ENCODE peak calls at places on chromosomes 6 and 20, in four cellular contexts. One of them, this sample, is unnamed.

GRCh38 chr6:3455121-3455489 is 1.7 kb downstream of the SLC22A23 start:
- DNase-seq in SK-N-SH: no peak
- DNase-seq in GM12878: no peak
- DNase-seq in H1: no peak
- DNase-seq in this sample: peak

GRCh38 chr6:95973976-95974375 is 41.8 kb upstream of the FUT9 start:
- DNase-seq in GM12878: no peak
- DNase-seq in H1: no peak
- DNase-seq in SK-N-SH: no peak
- DNase-seq in this sample: no peak

GRCh38 chr20:4866429-4866828 is 134.9 kb downstream of the SLC23A2 start:
- DNase-seq in GM12878: no peak
- DNase-seq in H1: no peak
- DNase-seq in SK-N-SH: no peak
- DNase-seq in this sample: no peak

GRCh38 chr20:63206878-63207277 is 9.1 kb downstream of the YTHDF1 start:
- DNase-seq in SK-N-SH: no peak
- DNase-seq in GM12878: no peak
- DNase-seq in H1: no peak
- DNase-seq in this sample: no peak

GRCh38 chr6:100595456-100595855 is 130.7 kb upstream of the SIM1 start:
- DNase-seq in SK-N-SH: no peak
- DNase-seq in H1: no peak
- DNase-seq in GM12878: no peak
- DNase-seq in this sample: no peak

GRCh38 chr6:142551145-142551811 is 249.5 kb downstream of the ADGRG6 start:
- DNase-seq in GM12878: no peak
- DNase-seq in H1: no peak
- DNase-seq in SK-N-SH: no peak
- DNase-seq in this sample: no peak

GRCh38 chr20:47546184-47547033 is 44.7 kb downstream of the NCOA3 start:
- DNase-seq in GM12878: no peak
- DNase-seq in SK-N-SH: no peak
- DNase-seq in H1: no peak
- DNase-seq in this sample: no peak

GRCh38 chr6:138563650-138564049 is 64.4 kb upstream of the NHSL1 start:
- DNase-seq in H1: no peak
- DNase-seq in GM12878: no peak
- DNase-seq in SK-N-SH: no peak
- DNase-seq in this sample: no peak

GRCh38 chr6:39309942-39310531 is 4.2 kb downstream of the KCNK17 start:
- DNase-seq in SK-N-SH: peak
- DNase-seq in GM12878: no peak
- DNase-seq in H1: peak
- DNase-seq in this sample: peak

GRCh38 chr20:23039885-23040508 is 4.9 kb downstream of the SSTR4 start:
- DNase-seq in GM12878: no peak
- DNase-seq in SK-N-SH: no peak
- DNase-seq in H1: no peak
- DNase-seq in this sample: no peak

GRCh38 chr20:13800728-13801134 is 15.9 kb downstream of the NDUFAF5 start:
- DNase-seq in GM12878: no peak
- DNase-seq in H1: no peak
- DNase-seq in SK-N-SH: peak
- DNase-seq in this sample: no peak

GRCh38 chr6:3737831-3738210 is 13.7 kb downstream of the PXDC1 start:
- DNase-seq in H1: no peak
- DNase-seq in SK-N-SH: no peak
- DNase-seq in GM12878: no peak
- DNase-seq in this sample: no peak

GRCh38 chr6:116289876-116290275 is 10.1 kb upstream of the TSPYL1 start:
- DNase-seq in SK-N-SH: no peak
- DNase-seq in H1: no peak
- DNase-seq in GM12878: no peak
- DNase-seq in this sample: no peak

GRCh38 chr6:2899596-2899995 is 3.5 kb downstream of the SERPINB9 start:
- DNase-seq in GM12878: no peak
- DNase-seq in SK-N-SH: no peak
- DNase-seq in H1: no peak
- DNase-seq in this sample: no peak

GRCh38 chr6:112337209-112337638 is 9.9 kb upstream of the RFPL4B start:
- DNase-seq in SK-N-SH: peak
- DNase-seq in GM12878: no peak
- DNase-seq in H1: peak
- DNase-seq in this sample: no peak

DNA sequence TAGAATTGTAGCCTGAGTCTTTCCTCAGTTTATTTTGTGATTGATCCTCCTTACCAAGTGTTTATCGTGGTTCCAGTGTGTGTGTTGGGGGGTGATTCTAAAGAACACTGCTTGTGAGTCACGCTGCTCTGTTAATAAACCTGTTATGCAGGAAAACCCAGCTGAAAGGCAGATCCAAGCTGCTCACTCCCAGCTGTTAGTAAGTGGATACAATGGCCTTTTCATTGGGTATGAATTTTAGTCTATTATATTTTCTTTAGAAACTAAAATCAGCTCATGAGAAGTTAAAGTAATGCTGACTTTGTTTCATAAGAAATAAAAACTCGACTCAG is 12.2 kb upstream of the DSTN start:
- DNase-seq in GM12878: no peak
- DNase-seq in SK-N-SH: no peak
- DNase-seq in H1: no peak
- DNase-seq in this sample: no peak
- TF ChIP-seq YY1 in GM12878: no peak
- TF ChIP-seq YY1 in SK-N-SH: no peak
- TF ChIP-seq YY1 in H1: no peak
- TF ChIP-seq YY1 in this sample: no peak

DNA sequence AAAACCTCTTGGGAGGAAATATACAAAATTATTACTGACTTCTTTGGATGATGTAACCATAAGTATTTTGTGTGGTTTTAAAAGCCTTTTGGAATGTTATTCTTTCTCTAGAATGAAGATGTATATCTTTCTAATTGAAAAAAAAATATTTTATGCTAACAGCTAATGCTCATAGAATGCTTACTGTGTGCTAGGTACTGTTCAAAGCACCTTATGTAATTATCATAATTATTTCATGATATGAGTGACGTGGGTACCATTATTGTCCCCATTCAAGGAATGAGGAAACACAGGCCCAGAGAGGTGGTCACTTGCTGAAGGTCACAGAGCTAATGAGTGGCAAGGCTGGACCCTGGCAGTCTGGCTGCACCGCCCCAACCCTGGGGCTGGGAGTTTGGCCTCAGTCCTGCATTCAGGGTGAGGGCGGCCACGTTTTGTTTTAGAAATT is 37.5 kb downstream of the TFEB start:
- DNase-seq in SK-N-SH: no peak
- DNase-seq in GM12878: no peak
- DNase-seq in H1: no peak
- DNase-seq in this sample: no peak
- TF ChIP-seq NRF1 in SK-N-SH: no peak
- TF ChIP-seq NRF1 in GM12878: no peak
- TF ChIP-seq NRF1 in H1: no peak
- TF ChIP-seq NRF1 in this sample: no peak

GRCh38 chr6:148508401-148509151 is 165.9 kb downstream of the SASH1 start:
- DNase-seq in GM12878: no peak
- DNase-seq in H1: no peak
- DNase-seq in SK-N-SH: no peak
- DNase-seq in this sample: no peak

GRCh38 chr6:148507774-148508173 is 165.1 kb downstream of the SASH1 start:
- DNase-seq in GM12878: no peak
- DNase-seq in SK-N-SH: no peak
- DNase-seq in H1: no peak
- DNase-seq in this sample: no peak

GRCh38 chr6:148513145-148514071 is 170.8 kb downstream of the SASH1 start:
- DNase-seq in GM12878: no peak
- DNase-seq in SK-N-SH: no peak
- DNase-seq in H1: no peak
- DNase-seq in this sample: no peak

GRCh38 chr6:148509152-148509571 is 166.5 kb downstream of the SASH1 start:
- DNase-seq in H1: no peak
- DNase-seq in SK-N-SH: no peak
- DNase-seq in GM12878: no peak
- DNase-seq in this sample: no peak

GRCh38 chr6:148509789-148510581 is 167.3 kb downstream of the SASH1 start:
- DNase-seq in H1: no peak
- DNase-seq in GM12878: no peak
- DNase-seq in SK-N-SH: no peak
- DNase-seq in this sample: no peak
- TF ChIP-seq YY1 in H1: no peak
- TF ChIP-seq YY1 in GM12878: no peak
- TF ChIP-seq YY1 in SK-N-SH: no peak
- TF ChIP-seq YY1 in this sample: no peak

GRCh38 chr20:44416082-44416715 is 59.5 kb upstream of the TTPAL start:
- DNase-seq in H1: no peak
- DNase-seq in SK-N-SH: no peak
- DNase-seq in GM12878: no peak
- DNase-seq in this sample: no peak
- TF ChIP-seq NRF1 in H1: no peak
- TF ChIP-seq NRF1 in SK-N-SH: no peak
- TF ChIP-seq NRF1 in GM12878: no peak
- TF ChIP-seq NRF1 in this sample: no peak

GRCh38 chr20:37803476-37804307 is 99.2 kb upstream of the VSTM2L start:
- DNase-seq in GM12878: peak
- DNase-seq in SK-N-SH: peak
- DNase-seq in H1: no peak
- DNase-seq in this sample: no peak

GRCh38 chr20:37807901-37808751 is 94.8 kb upstream of the VSTM2L start:
- DNase-seq in SK-N-SH: no peak
- DNase-seq in GM12878: no peak
- DNase-seq in H1: no peak
- DNase-seq in this sample: no peak

GRCh38 chr20:37807491-37807890 is 95.4 kb upstream of the VSTM2L start:
- DNase-seq in H1: no peak
- DNase-seq in SK-N-SH: no peak
- DNase-seq in GM12878: no peak
- DNase-seq in this sample: no peak

GRCh38 chr20:37801921-37802320 is 101.0 kb upstream of the VSTM2L start:
- DNase-seq in GM12878: no peak
- DNase-seq in SK-N-SH: no peak
- DNase-seq in H1: no peak
- DNase-seq in this sample: no peak

GRCh38 chr20:37804584-37805566 is 98.1 kb upstream of the VSTM2L start:
- DNase-seq in GM12878: peak
- DNase-seq in H1: no peak
- DNase-seq in SK-N-SH: peak
- DNase-seq in this sample: no peak
- TF ChIP-seq YY1 in GM12878: no peak
- TF ChIP-seq YY1 in H1: no peak
- TF ChIP-seq YY1 in SK-N-SH: no peak
- TF ChIP-seq YY1 in this sample: no peak

GRCh38 chr6:122620902-122621301 is 10.7 kb downstream of the PKIB start:
- DNase-seq in GM12878: no peak
- DNase-seq in H1: no peak
- DNase-seq in SK-N-SH: no peak
- DNase-seq in this sample: no peak
- TF ChIP-seq NRF1 in GM12878: no peak
- TF ChIP-seq NRF1 in H1: no peak
- TF ChIP-seq NRF1 in SK-N-SH: no peak
- TF ChIP-seq NRF1 in this sample: no peak

GRCh38 chr6:82045965-82046756 is 201.4 kb downstream of the IBTK start:
- DNase-seq in GM12878: no peak
- DNase-seq in SK-N-SH: no peak
- DNase-seq in H1: no peak
- DNase-seq in this sample: no peak

DNA sequence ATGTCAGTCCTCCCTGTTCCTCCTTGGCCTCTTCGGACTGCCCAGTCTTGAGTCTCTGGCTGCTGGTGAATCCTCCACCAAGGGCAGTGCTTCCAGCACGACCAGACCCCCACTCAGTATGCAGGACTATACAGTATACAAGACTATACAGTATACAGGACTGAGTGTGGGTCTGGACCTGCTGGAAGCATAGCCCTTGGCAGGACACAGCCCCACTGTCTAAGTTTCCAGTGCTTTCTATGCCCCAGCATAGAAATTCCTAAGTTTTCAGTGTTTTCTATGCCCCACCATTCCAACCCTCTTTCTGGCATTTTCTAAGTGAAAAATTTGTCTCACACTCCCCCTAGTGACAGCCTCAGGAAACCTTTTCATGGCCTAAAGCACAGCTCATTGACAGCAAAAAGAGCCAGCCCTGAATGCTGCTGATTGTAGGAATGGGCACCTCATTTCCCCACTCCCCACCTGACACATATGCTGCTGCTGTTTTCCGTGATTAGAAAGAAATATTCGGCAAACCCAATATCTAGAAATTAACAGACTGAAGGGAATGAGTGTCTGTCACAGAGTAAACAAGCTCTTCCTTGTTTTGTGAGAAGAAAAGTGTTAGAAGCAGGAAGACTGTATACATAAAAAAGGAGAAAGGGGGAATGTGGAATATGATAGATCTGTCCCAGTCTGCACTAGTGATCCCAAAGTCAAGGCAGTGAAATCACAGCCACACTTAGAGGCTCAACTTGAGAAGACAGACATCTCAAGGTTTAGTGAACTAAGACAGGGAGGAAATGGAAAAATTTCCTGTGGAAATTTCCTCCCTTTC is 206.9 kb downstream of the IBTK start:
- DNase-seq in GM12878: peak
- DNase-seq in SK-N-SH: peak
- DNase-seq in H1: no peak
- DNase-seq in this sample: peak
- TF ChIP-seq YY1 in GM12878: peak
- TF ChIP-seq YY1 in SK-N-SH: no peak
- TF ChIP-seq YY1 in H1: no peak
- TF ChIP-seq YY1 in this sample: no peak

GRCh38 chr20:37680420-37680819 is 13.4 kb upstream of the CTNNBL1 start:
- DNase-seq in GM12878: no peak
- DNase-seq in H1: no peak
- DNase-seq in SK-N-SH: no peak
- DNase-seq in this sample: no peak
- TF ChIP-seq NRF1 in GM12878: no peak
- TF ChIP-seq NRF1 in H1: no peak
- TF ChIP-seq NRF1 in SK-N-SH: no peak
- TF ChIP-seq NRF1 in this sample: no peak

DNA sequence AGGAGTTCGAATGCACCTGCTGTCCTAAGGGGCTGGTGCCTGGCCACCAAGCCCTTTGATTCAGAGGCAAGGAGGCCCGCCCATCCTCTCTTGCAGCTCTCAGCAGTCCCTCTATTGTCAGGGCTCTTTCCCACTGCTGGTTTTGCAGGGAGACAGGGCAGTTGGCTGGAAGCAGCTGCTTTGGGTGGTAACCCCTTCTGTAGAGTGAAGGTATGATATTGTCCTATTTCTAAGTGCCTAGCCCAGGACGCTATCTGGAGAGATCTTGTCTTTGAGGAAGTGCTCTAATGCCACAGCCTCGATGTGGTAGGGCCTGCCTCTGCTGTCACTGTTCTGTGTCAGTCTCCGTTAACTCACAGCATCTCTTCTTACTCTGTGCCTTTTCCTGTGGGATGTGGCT is 5.6 kb downstream of the PLCG1 start:
- DNase-seq in GM12878: no peak
- DNase-seq in H1: no peak
- DNase-seq in SK-N-SH: no peak
- DNase-seq in this sample: peak
- TF ChIP-seq YY1 in GM12878: no peak
- TF ChIP-seq YY1 in H1: no peak
- TF ChIP-seq YY1 in SK-N-SH: no peak
- TF ChIP-seq YY1 in this sample: no peak